ENCODE peak calls at places on chromosome 22, in ten cellular contexts. G is heart right ventricle, O is epithelial cell of esophagus, F is kidney epithelial cell, V is pancreas, U is neural crest cell, Z is astrocyte of the cerebellum, B is AG09319, S is astrocyte of the spinal cord, H is mucosa of descending colon. L is an unnamed sample.

GRCh38 chr22:29231971-29232959 is 26.6 kb downstream of the EMID1 start:
- DNase-seq in G (peak; percentile 54), O (no peak), F (no peak), V (peak; percentile 95), U (no peak), Z (no peak), B (no peak), S (no peak), H (no peak), L (no peak)

GRCh38 chr22:31136711-31137110 is 3.6 kb downstream of the PLA2G3 start:
- DNase-seq in G (no peak), O (no peak), F (no peak), V (no peak), U (no peak), Z (no peak), B (no peak), S (no peak), H (no peak), L (no peak)

GRCh38 chr22:32354360-32355351 is 3.0 kb upstream of the RFPL3 start:
- DNase-seq in G (no peak), O (peak; percentile 41), F (no peak), V (peak; percentile 50), U (no peak), Z (peak; percentile 27), B (no peak), S (peak; percentile 43), H (no peak), L (no peak)

GRCh38 chr22:32623943-32624342 is 149.3 kb downstream of the FBXO7 start:
- DNase-seq in G (peak; percentile 44), O (peak; percentile 13), F (no peak), V (no peak), U (no peak), Z (peak; percentile 23), B (peak; percentile 83), S (peak; percentile 84), H (peak; percentile 48), L (no peak)

GRCh38 chr22:49979587-49980264 is 19.2 kb downstream of the PIM3 start:
- DNase-seq in G (no peak), O (peak; percentile 46), F (no peak), V (no peak), U (no peak), Z (no peak), B (no peak), S (peak; percentile 43), H (peak; percentile 72), L (peak; percentile 20)

GRCh38 chr22:49999063-49999900 is 13.3 kb downstream of the IL17REL start:
- DNase-seq in G (peak; percentile 44), O (peak; percentile 23), F (no peak), V (peak; percentile 72), U (peak; percentile 38), Z (no peak), B (no peak), S (no peak), H (no peak), L (peak; percentile 20)

GRCh38 chr22:43397766-43398165 is 14.0 kb upstream of the MPPED1 start:
- DNase-seq in G (no peak), O (no peak), F (no peak), V (no peak), U (no peak), Z (no peak), B (no peak), S (no peak), H (no peak), L (no peak)

GRCh38 chr22:37659066-37659896 is 758 bp downstream of the PDXP start:
- DNase-seq in G (no peak), O (no peak), F (no peak), V (peak; percentile 76), U (no peak), Z (no peak), B (no peak), S (no peak), H (peak; percentile 80), L (no peak)

DNA sequence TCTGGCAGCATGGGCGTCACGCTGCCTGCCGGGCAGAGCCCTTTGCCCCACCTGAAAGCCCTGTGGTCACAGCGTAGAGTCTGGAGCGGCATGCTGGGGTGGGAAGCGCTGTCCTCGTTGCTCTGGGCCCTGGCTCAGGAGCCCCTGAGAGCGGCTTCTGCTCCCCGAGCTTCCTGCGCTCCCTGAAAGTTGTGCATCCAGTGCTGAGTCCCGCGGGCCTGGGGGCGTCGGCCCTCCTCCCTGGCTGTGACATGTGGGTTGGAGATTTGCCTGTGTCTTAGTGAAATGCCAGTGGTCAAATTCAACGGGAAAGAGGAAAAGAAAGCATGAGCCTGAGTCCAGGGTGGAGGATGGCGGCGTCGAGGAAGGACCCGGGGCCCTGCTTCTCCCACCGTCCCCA is 1208.0 kb downstream of the BRD1 start:
- DNase-seq in G (no peak), O (no peak), F (no peak), V (no peak), U (no peak), Z (no peak), B (no peak), S (no peak), H (no peak), L (no peak)
- TF ChIP-seq CTCF in G (no peak), O (no peak), F (no peak), V (no peak), U (no peak), Z (no peak), B (no peak), S (no peak), H (no peak), L (no peak)

DNA sequence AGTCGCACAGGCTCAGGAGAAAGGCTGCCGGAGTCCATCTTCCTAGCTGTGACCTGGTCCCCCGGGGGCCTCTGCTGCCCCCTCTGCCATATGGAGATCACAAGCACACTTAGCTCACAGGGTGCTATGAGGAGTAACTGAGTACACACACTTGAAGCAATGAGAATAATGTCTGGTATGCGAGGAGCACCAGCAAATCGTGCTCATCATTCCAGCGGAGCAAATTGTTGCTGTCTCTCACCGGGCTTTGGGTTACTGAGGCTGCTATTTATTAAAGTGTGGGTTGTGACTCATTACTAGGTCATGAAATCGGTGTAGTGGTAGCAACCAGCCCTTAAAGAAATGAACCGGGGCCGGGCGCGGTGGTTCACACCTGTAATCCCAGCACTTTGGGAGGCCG is 48.1 kb upstream of the EIF3D start:
- DNase-seq in G (no peak), O (peak; percentile 74), F (peak; percentile 75), V (no peak), U (no peak), Z (peak; percentile 53), B (peak; percentile 5), S (peak; percentile 84), H (no peak), L (no peak)
- TF ChIP-seq CTCF in G (no peak), O (no peak), F (peak; percentile 4), V (no peak), U (no peak), Z (no peak), B (no peak), S (no peak), H (no peak), L (no peak)

GRCh38 chr22:20749453-20749852 is 24.5 kb upstream of the SERPIND1 start:
- DNase-seq in G (no peak), O (no peak), F (no peak), V (peak; percentile 25), U (no peak), Z (no peak), B (no peak), S (no peak), H (no peak), L (no peak)

GRCh38 chr22:20752873-20753272 is 21.0 kb upstream of the SERPIND1 start:
- DNase-seq in G (no peak), O (no peak), F (no peak), V (no peak), U (no peak), Z (no peak), B (no peak), S (no peak), H (no peak), L (no peak)

GRCh38 chr22:20750461-20751184 is 23.3 kb upstream of the SERPIND1 start:
- DNase-seq in G (peak; percentile 56), O (peak; percentile 90), F (peak; percentile 64), V (peak; percentile 31), U (no peak), Z (peak; percentile 55), B (peak; percentile 32), S (peak; percentile 84), H (peak; percentile 57), L (peak; percentile 51)

GRCh38 chr22:20752104-20752741 is 21.7 kb upstream of the SERPIND1 start:
- DNase-seq in G (no peak), O (no peak), F (no peak), V (no peak), U (no peak), Z (no peak), B (no peak), S (no peak), H (no peak), L (no peak)

DNA sequence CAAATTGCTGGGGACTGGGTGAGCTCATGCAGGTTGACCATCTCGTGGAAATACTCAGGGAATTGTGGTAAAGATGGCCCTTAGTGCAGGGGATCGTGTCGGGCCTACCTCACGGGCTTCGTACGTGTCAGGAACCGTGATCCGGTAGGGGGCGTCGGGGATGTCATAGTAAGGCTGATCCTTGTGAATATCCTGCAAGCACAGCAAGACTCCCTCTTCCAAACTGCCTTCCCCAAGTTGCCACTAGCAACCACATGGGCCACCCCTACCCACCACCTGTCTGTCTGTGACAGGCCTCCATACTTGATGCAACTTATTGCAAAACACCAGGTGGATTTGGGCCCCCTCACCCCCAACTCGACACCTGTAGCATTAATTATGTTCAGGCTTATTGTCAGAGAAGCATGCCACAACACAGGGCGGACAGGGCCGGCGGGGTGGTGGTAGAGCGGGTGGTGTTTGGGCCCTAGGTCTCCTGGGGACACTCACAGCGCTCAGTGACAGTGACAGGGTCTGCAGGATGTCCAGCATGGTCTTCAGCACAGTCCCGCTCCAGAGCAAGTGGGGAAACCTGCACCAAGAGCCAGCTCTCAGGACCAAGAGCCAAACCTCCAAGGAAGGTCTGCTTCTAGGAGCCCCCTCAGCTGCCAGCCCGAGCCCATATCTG is 22.6 kb upstream of the SERPIND1 start:
- DNase-seq in G (no peak), O (no peak), F (no peak), V (no peak), U (no peak), Z (no peak), B (no peak), S (no peak), H (no peak), L (no peak)
- TF ChIP-seq CTCF in G (no peak), O (no peak), F (peak; percentile 7), V (no peak), U (no peak), Z (peak; percentile 4), B (no peak), S (peak; percentile 16), H (no peak), L (no peak)

GRCh38 chr22:33821290-33821689 is 99.0 kb downstream of the LARGE1 start:
- DNase-seq in G (no peak), O (no peak), F (no peak), V (no peak), U (no peak), Z (no peak), B (no peak), S (no peak), H (no peak), L (no peak)

GRCh38 chr22:33823552-33823951 is 96.7 kb downstream of the LARGE1 start:
- DNase-seq in G (no peak), O (no peak), F (no peak), V (no peak), U (no peak), Z (no peak), B (no peak), S (peak; percentile 3), H (no peak), L (no peak)

DNA sequence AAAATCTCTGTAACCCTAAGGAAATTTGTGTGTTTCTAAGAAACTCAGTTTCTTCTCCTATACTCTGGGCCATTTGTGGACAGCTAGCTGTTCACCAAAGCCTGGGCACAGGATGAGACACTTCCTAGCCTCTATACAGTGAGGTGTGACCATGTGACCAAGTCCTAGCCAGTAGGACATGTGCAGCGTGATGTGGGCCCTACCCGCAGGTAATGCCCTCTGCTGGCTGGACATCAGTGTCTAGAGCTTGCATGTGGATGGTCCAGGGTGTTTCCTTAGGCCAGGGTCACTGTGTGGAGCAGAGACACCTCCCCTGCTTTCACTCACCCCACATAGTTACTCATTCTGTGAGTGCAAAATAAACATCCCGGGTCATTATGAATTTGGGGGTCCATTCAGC is 100.5 kb downstream of the LARGE1 start:
- DNase-seq in G (no peak), O (no peak), F (no peak), V (no peak), U (no peak), Z (no peak), B (no peak), S (no peak), H (no peak), L (no peak)
- TF ChIP-seq CTCF in G (no peak), O (no peak), F (no peak), V (no peak), U (no peak), Z (no peak), B (no peak), S (no peak), H (no peak), L (no peak)